ENCODE peak calls at places on chromosomes 6 and 20, in four cellular contexts. I is K562, E is GM12878, R is HepG2. U is an unnamed sample.

GRCh38 chr6:146289816-146290588 is 253.6 kb upstream of the RAB32 start:
- DNase-seq in R (no peak), E (no peak), I (no peak), U (no peak)

GRCh38 chr6:6911391-6911790 is 196.4 kb upstream of the RREB1 start:
- DNase-seq in R (no peak), E (no peak), I (no peak), U (no peak)

GRCh38 chr20:32664352-32665159 is 9.2 kb downstream of the C20orf203 start:
- DNase-seq in I (no peak), E (no peak), R (peak), U (no peak)

GRCh38 chr6:150894935-150895686 is 29.6 kb downstream of the MTHFD1L start:
- DNase-seq in I (peak), R (peak), E (peak), U (peak)

GRCh38 chr20:9949563-9949962 is 85.2 kb upstream of the ANKEF1 start:
- DNase-seq in R (no peak), I (no peak), E (no peak), U (no peak)

GRCh38 chr6:12138936-12139335 is 126.8 kb downstream of the HIVEP1 start:
- DNase-seq in R (no peak), I (no peak), E (no peak), U (no peak)

GRCh38 chr6:33772902-33773472 is 15.9 kb downstream of the LEMD2 start:
- DNase-seq in E (no peak), R (no peak), I (no peak), U (no peak)

GRCh38 chr6:108876929-108877775 is 28.9 kb downstream of the ARMC2 start:
- DNase-seq in I (no peak), E (no peak), R (no peak), U (no peak)

DNA sequence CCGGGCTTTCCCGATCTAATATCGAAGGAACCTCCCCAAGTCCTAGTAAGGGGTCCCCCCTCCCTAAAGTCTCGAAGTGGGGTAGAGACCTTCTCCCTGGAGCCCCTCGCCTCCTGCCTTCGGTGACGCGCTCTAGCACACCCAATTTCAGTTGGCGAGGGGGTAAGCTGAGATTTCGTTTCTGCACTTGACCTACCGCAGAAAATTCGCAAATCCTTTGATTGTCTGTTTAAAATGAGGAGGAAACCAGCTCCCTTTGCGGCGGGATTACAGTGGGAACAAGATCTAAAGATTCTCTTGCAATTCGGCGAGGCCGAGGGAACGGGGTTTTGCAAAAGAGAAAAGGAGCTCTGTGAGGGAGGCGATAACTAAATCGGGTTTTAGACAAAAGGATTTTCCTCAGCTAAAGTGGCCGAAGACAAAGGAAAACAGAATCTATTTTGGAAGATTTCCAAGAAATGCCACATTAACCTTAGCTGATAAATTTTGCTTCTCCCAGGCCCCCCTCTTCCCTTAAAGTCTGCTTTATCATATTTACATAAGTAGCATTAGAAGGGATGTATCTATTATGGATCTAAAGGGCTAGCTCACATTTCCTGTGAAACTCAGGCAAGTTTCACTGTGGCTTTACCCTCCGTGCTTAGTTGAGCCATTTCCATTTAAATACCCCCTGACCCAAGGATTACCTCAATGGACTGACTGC is 8.4 kb downstream of the SIM1 start:
- DNase-seq in I (no peak), R (no peak), E (no peak), U (no peak)
- TF ChIP-seq MXI1 in I (no peak), R (no peak), E (no peak), U (no peak)

DNA sequence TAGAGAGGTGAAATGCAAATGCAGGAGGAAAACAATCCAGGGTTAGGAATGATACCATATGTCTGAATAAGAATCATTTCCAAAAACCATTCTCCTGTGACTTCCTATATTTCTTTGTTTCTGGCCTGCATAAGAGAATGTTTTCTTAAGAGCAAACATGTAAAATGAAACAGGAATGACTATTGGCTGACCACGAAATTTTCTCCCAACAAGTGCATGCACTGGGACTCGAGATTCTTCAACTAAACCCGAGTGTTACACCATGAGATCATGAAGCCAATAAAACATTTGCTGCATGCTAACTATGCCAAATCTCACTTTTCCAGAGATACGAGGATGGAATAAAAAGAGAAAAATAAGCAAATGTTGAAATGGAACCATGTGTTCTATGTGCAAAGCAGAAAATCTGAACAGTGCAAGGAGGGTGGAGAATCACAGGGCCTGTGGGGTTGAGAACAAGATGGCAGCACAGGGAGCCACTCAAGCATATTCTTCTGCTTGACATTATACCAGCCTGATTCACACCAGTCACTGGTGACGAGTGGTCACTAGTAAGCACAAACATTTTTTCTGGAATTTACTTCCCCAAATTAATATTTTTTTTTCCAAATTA is 212.2 kb upstream of the FOXA2 start:
- DNase-seq in R (no peak), I (no peak), E (no peak), U (no peak)
- TF ChIP-seq FOXM1 in R (no peak), I (no peak), E (no peak), U (no peak)

DNA sequence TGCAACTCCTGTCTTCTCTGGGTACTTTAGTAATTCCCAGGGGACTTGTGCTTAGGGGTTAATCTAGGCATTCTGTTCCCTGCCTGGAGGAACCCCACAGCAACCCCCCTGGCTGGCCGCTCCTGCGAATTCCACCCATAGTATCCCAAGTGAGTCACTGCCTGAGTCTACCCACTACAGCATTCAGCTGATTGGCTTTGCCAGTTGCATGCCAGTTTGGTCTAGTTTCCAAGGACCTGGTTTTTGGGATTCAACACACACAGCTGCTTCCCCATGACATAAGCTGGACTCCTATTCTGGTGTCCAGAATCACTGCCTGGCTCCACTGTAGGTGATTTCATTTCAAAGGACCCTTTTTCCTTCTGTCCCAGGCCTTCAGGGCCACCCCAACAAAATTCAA is 40.3 kb downstream of the PLCG1 start:
- DNase-seq in I (no peak), E (no peak), R (no peak), U (no peak)
- TF ChIP-seq MXI1 in I (no peak), E (no peak), R (no peak), U (no peak)

DNA sequence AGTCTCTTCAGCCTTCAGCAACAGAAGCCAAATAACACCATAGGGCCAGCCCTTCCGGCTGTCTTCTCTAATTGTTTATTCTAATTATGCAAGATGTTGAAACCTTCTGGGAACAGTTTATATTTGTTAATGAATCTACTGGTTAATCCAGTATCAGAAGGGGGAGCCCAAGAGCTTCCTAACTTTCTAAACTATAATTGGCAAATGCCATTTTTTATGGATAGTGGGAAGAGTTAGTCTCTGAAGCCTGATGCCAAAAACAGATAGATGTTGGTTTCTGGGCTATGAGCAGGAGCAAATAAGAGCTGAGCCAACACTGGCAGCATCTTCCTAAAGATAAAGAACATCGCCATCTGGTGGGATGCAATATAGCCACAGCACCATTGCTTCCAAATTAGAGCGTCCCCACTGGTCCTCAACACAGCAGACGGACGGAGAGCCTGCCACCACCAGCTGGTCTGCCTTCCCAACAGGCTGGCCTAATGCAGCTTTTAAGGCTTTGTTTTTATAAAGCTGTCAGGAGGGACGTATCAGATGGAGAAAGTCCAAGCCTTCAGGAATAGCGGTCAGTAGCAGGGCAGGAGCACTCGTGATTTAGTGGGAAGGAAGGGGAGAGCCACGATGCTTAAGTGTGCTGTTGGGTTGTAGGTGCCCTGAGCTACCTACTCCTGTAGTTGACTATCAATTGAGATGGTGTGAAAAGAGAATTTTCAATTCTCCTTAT is 118.8 kb downstream of the RALGAPA2 start:
- DNase-seq in E (no peak), R (peak), I (peak), U (peak)
- TF ChIP-seq FOXM1 in E (no peak), R (no peak), I (no peak), U (no peak)

GRCh38 chr6:166903027-166903426 is 53.3 kb downstream of the RNASET2 start:
- DNase-seq in E (no peak), R (no peak), I (no peak), U (no peak)

GRCh38 chr6:166905013-166905412 is 51.3 kb downstream of the RNASET2 start:
- DNase-seq in R (no peak), I (no peak), E (no peak), U (no peak)

GRCh38 chr6:166905505-166906134 is 50.7 kb downstream of the RNASET2 start:
- DNase-seq in R (no peak), E (no peak), I (no peak), U (no peak)

GRCh38 chr6:166903500-166903899 is 52.9 kb downstream of the RNASET2 start:
- DNase-seq in I (no peak), E (no peak), R (no peak), U (no peak)

GRCh38 chr6:166904101-166904746 is 52.1 kb downstream of the RNASET2 start:
- DNase-seq in R (no peak), E (no peak), I (no peak), U (no peak)
- TF ChIP-seq MXI1 in R (no peak), E (no peak), I (no peak), U (no peak)

DNA sequence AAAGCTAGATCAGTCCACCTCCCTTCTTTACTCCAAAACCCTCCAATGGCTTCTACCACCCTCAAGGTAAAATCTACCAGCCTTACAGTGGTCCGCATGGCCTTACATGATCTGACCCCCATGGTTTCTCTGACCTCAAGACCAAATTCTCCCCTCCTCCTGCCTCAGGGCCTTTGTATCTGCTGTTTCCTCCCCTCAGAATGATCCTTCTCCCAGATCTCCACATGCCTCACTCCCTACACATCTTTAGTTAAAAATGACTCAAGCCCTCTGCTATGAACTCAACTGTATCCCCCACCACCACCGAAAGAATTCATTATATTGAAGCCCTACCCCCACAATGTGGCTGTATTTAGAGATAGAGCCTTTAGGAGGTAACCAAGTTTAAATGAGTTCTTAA is 4.1 kb downstream of the SLC23A2 start:
- DNase-seq in R (no peak), I (no peak), E (no peak), U (no peak)
- TF ChIP-seq FOXM1 in R (no peak), I (no peak), E (no peak), U (no peak)